ENCODE peak calls at places on chromosomes 16 and 17, in eight cellular contexts. M is stimulated activated CD8-positive, alpha-beta memory T cell treated with anti-CD3 and anti-CD28 coated beads, Interleukin-4, amount 100 ng/mL, for 1 hour; N is head of caudate nucleus; V is NCI-H1694; F is body of pancreas; L is Daoy; I is progenitor cell of endocrine pancreas; B is T-helper 1 cell. A is an unnamed sample.

GRCh38 chr17:81044764-81045589 is 10.0 kb downstream of the BAIAP2 start:
- DNase-seq in M (no peak), N (no peak), V (no peak), F (peak; percentile 58), L (peak; percentile 79), I (no peak), B (no peak), A (peak; percentile 33)

GRCh38 chr16:29694384-29695195 is 15.6 kb downstream of the QPRT start:
- DNase-seq in M (no peak), N (no peak), V (no peak), F (no peak), L (no peak), I (no peak), B (no peak), A (no peak)

GRCh38 chr17:62652251-62653001 is 25.0 kb downstream of the MRC2 start:
- DNase-seq in M (no peak), N (peak; percentile 29), V (no peak), F (peak; percentile 65), L (peak; percentile 90), I (no peak), B (no peak), A (no peak)

GRCh38 chr17:956905-957304 is 22.7 kb downstream of the NXN start:
- DNase-seq in M (no peak), N (no peak), V (no peak), F (no peak), L (peak; percentile 55), I (no peak), B (no peak), A (no peak)

GRCh38 chr17:62626719-62627218 is 701 bp upstream of the MRC2 start:
- DNase-seq in M (no peak), N (no peak), V (no peak), F (no peak), L (no peak), I (peak; percentile 39), B (no peak), A (peak; percentile 35)

GRCh38 chr16:57277586-57277985 is 6.9 kb downstream of the PLLP start:
- DNase-seq in M (no peak), N (no peak), V (no peak), F (no peak), L (peak; percentile 92), I (no peak), B (no peak), A (peak; percentile 59)

GRCh38 chr17:63402808-63403207 is 43.3 kb downstream of the CYB561 start:
- DNase-seq in M (no peak), N (no peak), V (no peak), F (no peak), L (no peak), I (no peak), B (no peak), A (no peak)

GRCh38 chr16:85542548-85542927 is 70.6 kb upstream of the GSE1 start:
- DNase-seq in M (no peak), N (no peak), V (no peak), F (no peak), L (no peak), I (no peak), B (no peak), A (no peak)

GRCh38 chr16:76490240-76490639 is 213.0 kb downstream of the CNTNAP4 start:
- DNase-seq in M (no peak), N (no peak), V (no peak), F (no peak), L (no peak), I (no peak), B (no peak), A (no peak)

GRCh38 chr17:44863254-44863918 is 15.7 kb downstream of the HIGD1B start:
- DNase-seq in M (no peak), N (no peak), V (no peak), F (no peak), L (no peak), I (no peak), B (no peak), A (no peak)

GRCh38 chr16:29808219-29808900 is 2.0 kb downstream of the MAZ start:
- DNase-seq in M (no peak), N (no peak), V (no peak), F (no peak), L (no peak), I (no peak), B (no peak), A (no peak)

GRCh38 chr16:17589898-17590297 is 119.1 kb upstream of the XYLT1 start:
- DNase-seq in M (no peak), N (no peak), V (no peak), F (no peak), L (no peak), I (no peak), B (no peak), A (no peak)

GRCh38 chr17:28717578-28718316 is at the start of gene RAB34:
- DNase-seq in M (no peak), N (no peak), V (peak; percentile 87), F (no peak), L (peak; percentile 92), I (peak; percentile 87), B (no peak), A (no peak)

GRCh38 chr16:23534868-23535860 is 22.0 kb downstream of the EARS2 start:
- DNase-seq in M (no peak), N (no peak), V (no peak), F (no peak), L (no peak), I (no peak), B (no peak), A (no peak)